ENCODE peak calls at places on chromosomes 16 and 17, in nine cellular contexts. V, G, T, Q, S, U, A, H and N are unnamed samples. For H3K9me3, the result is how much of the 10 kb centered on the place peaks cover.

GRCh38 chr17:29037739-29038465 is 5.0 kb upstream of the PIPOX start:
- DNase-seq in Q (no peak), A (no peak), G (no peak), H (no peak), S (no peak), V (no peak), T (no peak), U (no peak), N (no peak)

GRCh38 chr17:57356722-57357391 is 100.5 kb downstream of the MSI2 start:
- DNase-seq in T (no peak), Q (no peak), S (no peak), G (no peak), V (no peak), A (no peak), H (no peak), U (no peak), N (no peak)

GRCh38 chr17:40351185-40352043 is 13.1 kb downstream of the GJD3 start:
- DNase-seq in H (no peak), U (no peak), T (no peak), S (no peak), G (no peak), Q (no peak), A (no peak), V (no peak), N (no peak)

GRCh38 chr17:74210191-74211140 is 2.9 kb upstream of the TTYH2 start:
- DNase-seq in Q (no peak), H (peak), U (peak), T (peak), V (peak), G (peak), A (peak), S (peak), N (no peak)

GRCh38 chr16:57537194-57537505 is 779 bp upstream of the CCDC102A start:
- DNase-seq in S (no peak), T (no peak), V (no peak), G (no peak), H (no peak), Q (no peak), A (no peak), U (no peak), N (no peak)

GRCh38 chr16:81553080-81553813 is 108.6 kb downstream of the CMIP start:
- DNase-seq in U (no peak), A (no peak), T (no peak), H (no peak), V (no peak), Q (no peak), G (no peak), S (no peak), N (no peak)

GRCh38 chr16:88455610-88456355 is 2.7 kb downstream of the ZFPM1 start:
- DNase-seq in A (no peak), H (peak), V (no peak), S (no peak), T (peak), Q (no peak), U (peak), G (no peak), N (peak)

GRCh38 chr17:35713069-35713728 is 18.2 kb upstream of the RASL10B start:
- DNase-seq in T (no peak), G (no peak), A (no peak), H (no peak), V (no peak), U (peak), Q (peak), S (no peak), N (no peak)

GRCh38 chr16:49754495-49755290 is 101.2 kb downstream of the ZNF423 start:
- DNase-seq in V (no peak), T (no peak), S (peak), U (peak), Q (no peak), A (peak), H (no peak), G (no peak), N (no peak)

GRCh38 chr17:7716901-7717755 is at the start of gene DNAH2:
- DNase-seq in T (peak), U (peak), Q (peak), V (peak), A (peak), S (peak), G (peak), H (peak), N (peak)

GRCh38 chr17:32575865-32576264 is 89.1 kb downstream of the CDK5R1 start:
- DNase-seq in A (no peak), U (no peak), S (no peak), H (no peak), G (no peak), Q (no peak), V (no peak), T (no peak), N (no peak)

DNA sequence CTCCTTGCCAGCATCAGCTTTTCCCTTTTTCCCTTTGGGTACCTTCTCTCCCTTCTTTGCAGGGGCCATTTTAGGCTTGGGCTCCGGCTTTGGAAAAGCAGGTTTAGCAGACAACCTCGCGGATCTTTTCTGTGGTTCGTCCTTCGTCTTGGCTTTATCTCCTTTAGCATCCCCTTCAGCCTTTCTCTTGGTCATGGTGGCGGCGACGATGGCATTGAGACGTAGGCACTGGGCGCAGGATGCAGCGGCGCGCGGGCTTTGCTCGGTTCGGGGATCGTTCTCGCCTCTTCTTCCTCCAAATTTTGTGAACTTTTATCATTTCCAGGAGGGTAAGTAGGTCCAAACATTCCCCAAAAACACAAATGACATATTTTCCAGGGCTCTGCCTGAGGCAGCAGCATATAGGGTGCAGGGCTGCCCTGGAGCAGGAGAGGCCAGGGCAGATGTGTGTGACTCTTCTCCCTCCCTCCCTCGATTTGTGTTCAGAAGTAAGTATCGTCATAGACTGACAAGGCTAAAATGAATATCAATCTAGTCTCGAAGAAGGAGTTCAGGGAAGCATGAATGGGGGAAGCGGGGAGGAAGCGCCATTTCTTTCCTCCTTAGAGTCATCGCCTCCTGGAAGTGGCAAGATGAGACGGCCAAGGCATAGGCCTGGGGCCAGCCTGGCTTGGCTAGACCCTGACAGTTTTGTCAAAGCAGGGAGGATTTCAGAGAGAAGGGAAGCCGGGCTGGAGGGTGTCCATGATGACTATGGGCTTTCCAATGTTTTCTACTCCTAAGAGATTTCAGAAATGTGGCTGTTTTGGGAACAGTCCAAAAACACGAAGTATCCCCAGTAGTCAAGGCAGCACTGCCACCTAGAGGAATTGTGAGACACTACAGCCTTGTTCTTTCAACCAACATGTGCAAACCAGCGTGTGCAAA is 13.2 kb downstream of the CHCT1 start:
- DNase-seq in T (peak), U (peak), G (peak), S (peak), Q (peak), A (peak), V (peak), H (peak), N (peak)
- H3K4me3 ChIP-seq in T (no peak), U (no peak), G (no peak), S (peak), Q (no peak), A (peak), V (no peak), H (no peak), N (no peak)

DNA sequence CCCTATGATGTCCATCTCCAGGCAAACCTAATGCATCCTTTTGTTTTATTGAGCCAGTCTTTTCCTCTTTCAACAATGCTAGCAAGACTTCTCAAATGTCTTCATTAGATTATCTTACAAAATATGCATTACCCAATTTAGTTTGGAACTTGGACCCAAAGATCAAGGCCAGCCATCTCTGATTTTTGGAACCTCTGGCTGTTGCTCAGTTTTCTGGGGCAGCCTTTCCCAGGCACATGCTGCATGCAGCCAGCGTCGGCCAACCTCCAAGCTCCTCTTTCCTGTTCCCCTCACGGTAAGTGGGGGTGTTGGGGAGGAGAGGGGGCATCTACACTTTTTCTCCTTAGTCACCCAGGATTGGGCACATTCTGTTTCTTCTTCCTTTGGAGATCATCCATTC is 189.3 kb downstream of the PRKCA start:
- DNase-seq in Q (no peak), A (no peak), H (no peak), U (peak), G (no peak), S (no peak), V (no peak), T (no peak), N (no peak)
- H3K9me3 ChIP-seq in Q (under half), A (under half), H (under half), U (under half), G (under half), S (under half), V (under half), T (under half), N (under half)

GRCh38 chr16:73846292-73846849 is 450.2 kb upstream of the PSMD7 start:
- DNase-seq in A (no peak), T (no peak), G (no peak), U (no peak), S (no peak), Q (no peak), H (no peak), V (no peak), N (no peak)
- TF ChIP-seq CTCF in A (no peak), T (no peak), G (no peak), U (no peak), S (no peak), Q (no peak), H (peak), V (no peak), N (no peak)

DNA sequence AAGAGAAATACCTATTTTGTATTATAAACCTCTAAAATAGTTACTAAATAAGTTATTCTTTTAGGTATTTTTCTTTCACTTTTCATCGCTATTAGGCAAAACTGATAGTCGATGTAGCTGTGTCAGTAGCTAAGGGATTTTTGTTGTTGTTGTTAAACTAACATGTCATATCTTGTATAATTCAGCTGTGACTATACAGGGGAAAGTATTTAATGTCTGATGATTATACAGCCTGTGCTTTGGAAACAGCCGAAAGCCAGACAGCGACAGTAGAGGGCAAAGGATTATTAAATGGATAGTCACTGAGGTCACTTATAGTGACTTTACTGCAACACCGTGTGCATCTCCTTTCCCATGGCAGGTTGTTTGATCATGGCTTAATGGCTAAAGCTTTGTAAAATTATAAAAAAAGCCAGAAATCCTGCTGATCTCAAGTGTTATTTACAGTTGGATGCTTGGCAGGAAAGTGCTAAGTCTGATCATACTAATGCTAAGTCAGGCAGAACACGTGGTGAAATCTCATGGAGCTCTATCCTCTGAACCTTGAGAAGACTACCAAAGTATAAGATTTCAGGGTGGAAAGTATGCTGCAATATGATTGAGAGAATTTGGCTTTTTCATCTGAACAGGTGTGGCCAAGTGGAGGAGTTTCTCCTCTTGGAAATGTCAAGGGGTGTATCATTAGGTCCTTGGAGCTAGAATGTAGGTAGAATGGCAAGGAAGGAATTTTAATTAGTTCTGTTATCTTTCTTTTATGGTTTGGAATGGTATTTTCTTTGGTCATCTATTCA is 88.4 kb downstream of the FTO start:
- DNase-seq in A (no peak), U (no peak), S (no peak), T (no peak), Q (no peak), V (no peak), G (no peak), H (no peak), N (no peak)
- H3K4me3 ChIP-seq in A (no peak), U (no peak), S (no peak), T (no peak), Q (no peak), V (no peak), G (no peak), H (no peak), N (no peak)

GRCh38 chr17:27072885-27073284 is 221.0 kb upstream of the WSB1 start:
- DNase-seq in V (no peak), T (no peak), Q (no peak), U (no peak), S (no peak), H (no peak), A (no peak), G (no peak), N (no peak)
- H3K9me3 ChIP-seq in V (under half), T (under half), Q (under half), U (under half), S (under half), H (under half), A (under half), G (under half), N (under half)

DNA sequence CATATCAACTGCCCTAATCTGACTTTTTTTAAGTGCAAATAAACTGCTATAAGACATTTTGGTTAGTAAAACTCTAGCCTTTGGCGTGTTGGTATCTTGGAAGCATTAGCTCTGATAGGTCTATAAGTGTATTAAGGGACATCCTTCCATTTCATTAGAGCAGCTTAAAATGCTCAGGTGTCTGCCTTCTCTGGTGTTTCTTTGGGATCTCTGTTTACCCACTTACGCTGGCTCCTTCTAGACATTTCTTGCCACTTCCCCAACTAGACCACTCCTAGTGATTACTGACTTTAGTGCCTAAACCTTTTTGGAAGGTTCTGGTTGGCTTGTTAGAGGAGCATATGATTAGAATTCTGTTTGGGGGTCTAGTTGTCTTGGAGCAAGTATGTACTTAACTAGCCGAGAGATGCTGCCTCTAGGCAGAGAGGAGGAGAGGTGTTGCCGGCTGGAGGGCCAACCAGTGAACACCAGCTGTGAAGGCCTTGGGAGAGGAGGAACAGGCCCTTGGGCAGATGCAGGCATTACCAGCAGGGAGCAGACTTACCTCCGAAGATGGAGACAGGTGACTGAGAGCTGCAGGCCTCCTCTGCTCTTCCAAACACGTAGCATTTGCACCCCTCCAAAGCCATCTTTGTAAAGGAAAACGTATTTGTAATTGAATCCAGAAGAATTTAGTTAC is 15.2 kb upstream of the CLEC18C start:
- DNase-seq in G (no peak), Q (no peak), S (no peak), T (peak), H (no peak), U (no peak), V (no peak), A (no peak), N (no peak)
- TF ChIP-seq CTCF in G (no peak), Q (no peak), S (no peak), T (no peak), H (peak), U (no peak), V (no peak), A (no peak), N (no peak)